ENCODE peak calls at places on chromosome 2, in seven cellular contexts. Y, F, R, D, O, Z and U are unnamed samples.
A peak's percentile ranks its signal among the peaks of the same experiment; 100 is the strongest.

GRCh38 chr2:173854840-173855239 is 110.3 kb downstream of the SP3 start:
- DNase-seq in F (no peak), O (no peak), Z (peak; percentile 29), D (peak; percentile 52), R (peak; percentile 36), Y (peak; percentile 40), U (no peak)

GRCh38 chr2:39858681-39859080 is 79.6 kb upstream of the THUMPD2 start:
- DNase-seq in Y (no peak), D (no peak), O (no peak), F (no peak), R (no peak), Z (no peak), U (no peak)

GRCh38 chr2:219522111-219523030 is 8.1 kb downstream of the ASIC4 start:
- DNase-seq in O (peak; percentile 79), Z (peak; percentile 44), D (no peak), F (no peak), R (peak; percentile 89), Y (peak; percentile 43), U (no peak)

GRCh38 chr2:232951891-232952290 is 61.2 kb downstream of the NGEF start:
- DNase-seq in D (no peak), Z (peak; percentile 12), F (no peak), Y (peak; percentile 52), O (no peak), R (no peak), U (no peak)

GRCh38 chr2:184611221-184612085 is 13.1 kb downstream of the ZNF804A start:
- DNase-seq in R (no peak), Z (peak; percentile 29), D (no peak), F (no peak), Y (no peak), O (peak; percentile 19), U (no peak)

GRCh38 chr2:69082430-69082997 is 69.5 kb downstream of the ANTXR1 start:
- DNase-seq in R (peak; percentile 37), F (peak; percentile 35), D (peak; percentile 67), Y (peak; percentile 92), O (no peak), Z (peak; percentile 84), U (no peak)

GRCh38 chr2:150207979-150208378 is 279.5 kb downstream of the RND3 start:
- DNase-seq in Y (peak; percentile 20), O (no peak), Z (no peak), F (no peak), D (no peak), R (no peak), U (no peak)

GRCh38 chr2:26411419-26411818 is 9.7 kb downstream of the DRC1 start:
- DNase-seq in Z (no peak), R (no peak), O (no peak), D (no peak), F (no peak), Y (no peak), U (no peak)

GRCh38 chr2:196162586-196163180 is 8.7 kb downstream of the STK17B start:
- DNase-seq in Z (no peak), O (no peak), Y (no peak), D (no peak), R (no peak), F (no peak), U (no peak)

GRCh38 chr2:41928593-41928992 is 119.2 kb upstream of the PKDCC start:
- DNase-seq in D (no peak), Y (no peak), Z (peak; percentile 67), R (peak; percentile 39), F (no peak), O (no peak), U (no peak)

GRCh38 chr2:234978466-234979203 is 26.8 kb downstream of the SH3BP4 start:
- DNase-seq in F (peak; percentile 67), O (no peak), D (no peak), R (no peak), Y (peak; percentile 32), Z (no peak), U (no peak)

GRCh38 chr2:169452080-169452479 is 27.2 kb upstream of the BBS5 start:
- DNase-seq in O (peak; percentile 43), D (no peak), R (no peak), Z (no peak), Y (no peak), F (no peak), U (no peak)

GRCh38 chr2:186664644-186665043 is 29.2 kb upstream of the FAM171B start:
- DNase-seq in O (no peak), Y (no peak), D (no peak), Z (no peak), R (no peak), F (no peak), U (no peak)

GRCh38 chr2:238108423-238109201 is 8.5 kb downstream of the ESPNL start:
- DNase-seq in O (no peak), F (no peak), Z (no peak), Y (peak; percentile 10), R (no peak), D (no peak), U (no peak)

GRCh38 chr2:108219688-108220087 is 20.1 kb upstream of the SULT1C3 start:
- DNase-seq in F (no peak), R (no peak), O (no peak), D (no peak), Z (no peak), Y (no peak), U (no peak)

GRCh38 chr2:163011035-163011434 is 172.5 kb upstream of the KCNH7 start:
- DNase-seq in O (no peak), Z (no peak), F (no peak), R (no peak), D (no peak), Y (no peak), U (no peak)

DNA sequence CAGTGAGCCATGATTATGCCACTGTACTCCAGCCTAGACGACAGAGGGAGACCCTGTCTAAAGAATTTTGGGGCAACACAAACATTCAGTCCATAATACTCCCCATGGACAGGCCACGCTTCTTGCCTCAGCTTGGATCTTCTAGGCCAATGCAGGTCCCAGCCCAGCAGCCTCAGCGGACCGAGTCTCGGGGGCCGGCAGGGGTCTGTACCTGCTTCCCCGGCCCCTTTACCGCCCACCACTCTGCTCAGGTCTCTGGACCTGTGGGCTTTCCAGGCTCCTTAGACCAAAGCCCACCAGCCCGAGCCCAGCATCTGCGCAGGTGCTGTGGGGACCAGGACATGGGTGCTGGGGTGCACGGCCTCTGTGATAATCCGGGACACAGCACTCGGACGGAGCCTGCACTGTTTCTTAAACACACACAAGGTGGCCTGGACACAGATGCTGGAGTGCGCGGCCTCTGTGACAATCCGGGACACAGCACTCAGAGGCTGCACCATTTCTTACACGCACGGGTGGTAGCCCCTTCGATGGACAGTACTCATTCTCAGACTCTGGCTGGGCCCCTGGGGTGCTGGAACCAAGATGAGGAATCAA is 62.1 kb upstream of the GPC1 start:
- DNase-seq in F (no peak), R (no peak), Z (no peak), O (no peak), Y (no peak), D (no peak), U (no peak)
- H3K27ac ChIP-seq in F (peak overlapping the region; percentile 56), R (peak overlapping the region; percentile 50), Z (no peak overlapping the region), O (no peak overlapping the region), Y (peak overlapping the region; percentile 82), D (no peak overlapping the region), U (peak overlapping the region; percentile 81)

DNA sequence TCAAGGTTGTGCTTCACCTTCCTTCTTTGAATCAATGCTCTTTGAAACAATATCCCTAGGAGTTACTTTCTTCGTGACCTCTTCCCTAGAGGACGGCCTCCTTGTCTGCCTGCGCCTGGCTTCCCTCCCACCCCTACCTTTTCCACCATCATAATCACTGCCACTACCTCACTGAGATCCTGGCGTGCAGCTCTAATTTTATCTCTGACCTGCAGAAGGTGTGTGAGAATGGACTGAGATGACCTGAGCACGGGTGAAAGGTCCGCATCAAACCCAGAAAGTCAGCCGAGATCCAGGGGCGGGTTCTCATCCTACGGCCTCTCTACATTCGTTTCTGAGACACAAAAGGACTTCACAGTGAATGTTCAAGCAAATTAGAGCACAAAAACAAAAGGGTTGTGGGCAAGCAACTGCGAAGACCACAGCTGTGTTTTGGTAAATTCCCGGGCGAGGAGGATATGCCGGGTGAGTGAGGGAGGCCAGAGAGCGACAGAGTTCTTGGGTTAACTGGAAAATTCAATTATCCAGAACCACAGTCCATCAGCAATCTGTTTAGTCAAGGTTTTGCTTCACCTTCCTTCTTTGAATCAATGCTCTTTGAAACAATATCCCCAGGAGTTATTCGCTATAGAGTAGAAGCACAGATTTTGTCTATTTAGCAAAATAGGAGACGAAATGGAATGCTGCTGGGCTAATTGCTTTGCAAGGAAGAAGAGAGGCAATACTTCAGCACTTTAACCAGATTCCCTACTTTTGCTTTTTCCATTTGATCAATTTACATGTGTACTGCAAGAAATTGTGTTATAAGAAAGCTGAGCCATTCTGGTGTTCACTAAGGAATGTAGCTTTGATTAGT is 212.5 kb downstream of the ACKR3 start:
- DNase-seq in Y (no peak), O (no peak), F (no peak), Z (no peak), D (no peak), R (no peak), U (no peak)
- H3K27ac ChIP-seq in Y (no peak overlapping the region), O (no peak overlapping the region), F (no peak overlapping the region), Z (no peak overlapping the region), D (peak overlapping the region; percentile 56), R (no peak overlapping the region), U (no peak overlapping the region)

DNA sequence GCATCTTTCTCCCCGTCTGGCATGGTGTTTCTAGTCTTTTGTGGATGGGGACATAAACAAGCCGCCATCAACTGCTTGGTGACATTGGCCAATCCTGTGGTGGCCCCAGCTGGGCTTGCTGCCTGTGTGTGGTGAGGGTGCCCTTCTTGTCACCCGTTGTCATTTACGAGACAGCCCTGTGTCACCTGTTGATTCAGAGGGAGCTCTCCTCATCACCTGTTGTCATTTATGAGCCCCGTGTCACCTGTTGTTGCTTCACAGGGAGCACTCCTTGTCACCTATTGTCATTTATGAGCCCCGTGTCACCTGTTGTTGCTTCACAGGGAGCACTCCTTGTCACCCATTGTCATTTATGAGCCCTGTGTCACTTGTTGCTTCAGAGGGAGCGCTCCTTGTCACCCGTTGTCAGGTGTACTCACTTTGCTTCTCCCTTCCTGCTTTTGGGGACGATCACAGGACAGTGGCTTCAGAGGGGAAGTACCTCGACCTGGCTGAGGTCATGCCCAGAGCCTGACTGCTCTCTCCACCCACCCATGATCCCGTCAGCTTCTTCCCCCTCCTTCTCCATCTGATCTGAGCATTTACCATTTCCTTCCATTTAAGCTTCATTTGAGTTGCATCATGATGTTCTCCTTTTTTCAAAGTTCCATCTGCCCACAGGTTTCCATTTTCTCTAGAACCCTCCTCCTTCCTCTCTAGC is 29.1 kb downstream of the HPCAL1 start:
- DNase-seq in F (no peak), R (no peak), O (no peak), Y (no peak), D (no peak), Z (no peak), U (no peak)
- H3K27ac ChIP-seq in F (peak overlapping the region; percentile 76), R (peak overlapping the region; percentile 81), O (peak overlapping the region; percentile 53), Y (no peak overlapping the region), D (no peak overlapping the region), Z (no peak overlapping the region), U (peak overlapping the region; percentile 40)

GRCh38 chr2:32702303-32703064 is 74.6 kb downstream of the TTC27 start:
- DNase-seq in Z (no peak), R (no peak), Y (no peak), O (no peak), F (no peak), D (no peak), U (no peak)
- H3K27ac ChIP-seq in Z (no peak overlapping the region), R (no peak overlapping the region), Y (peak overlapping the region; percentile 61), O (no peak overlapping the region), F (no peak overlapping the region), D (no peak overlapping the region), U (no peak overlapping the region)